ENCODE peak calls at places on chromosome 10, in ten cellular contexts. One of them, this sample, is unnamed.
A peak's percentile ranks its signal among the peaks of the same experiment; 100 is the strongest.

GRCh38 chr10:117905404-117905803 is 141.3 kb downstream of the RAB11FIP2 start:
- DNase-seq in occipital lobe: no peak
- DNase-seq in lung: no peak
- DNase-seq in brain microvascular endothelial cell: no peak
- DNase-seq in anterior cingulate cortex: no peak
- DNase-seq in psoas muscle: no peak
- DNase-seq in glomerular endothelial cell: no peak
- DNase-seq in retina: no peak
- DNase-seq in cardiac fibroblast: no peak
- DNase-seq in endothelial cell: no peak
- DNase-seq in this sample: no peak

GRCh38 chr10:21525367-21526183 is at the start of gene SKIDA1:
- DNase-seq in endothelial cell: peak; percentile 87
- DNase-seq in psoas muscle: peak; percentile 90
- DNase-seq in cardiac fibroblast: peak; percentile 95
- DNase-seq in occipital lobe: peak; percentile 70
- DNase-seq in retina: peak; percentile 97
- DNase-seq in anterior cingulate cortex: peak; percentile 56
- DNase-seq in brain microvascular endothelial cell: peak; percentile 84
- DNase-seq in glomerular endothelial cell: no peak
- DNase-seq in lung: peak; percentile 84
- DNase-seq in this sample: peak; percentile 62

GRCh38 chr10:22251751-22252285 is 34.0 kb upstream of the EBLN1 start:
- DNase-seq in psoas muscle: peak; percentile 63
- DNase-seq in cardiac fibroblast: peak; percentile 65
- DNase-seq in occipital lobe: peak; percentile 58
- DNase-seq in endothelial cell: peak; percentile 44
- DNase-seq in anterior cingulate cortex: peak; percentile 19
- DNase-seq in glomerular endothelial cell: no peak
- DNase-seq in brain microvascular endothelial cell: no peak
- DNase-seq in lung: peak; percentile 68
- DNase-seq in retina: peak; percentile 92
- DNase-seq in this sample: no peak

GRCh38 chr10:49323171-49323895 is 24.4 kb downstream of the C10orf71 start:
- DNase-seq in brain microvascular endothelial cell: no peak
- DNase-seq in anterior cingulate cortex: no peak
- DNase-seq in cardiac fibroblast: no peak
- DNase-seq in glomerular endothelial cell: no peak
- DNase-seq in psoas muscle: no peak
- DNase-seq in lung: no peak
- DNase-seq in endothelial cell: no peak
- DNase-seq in occipital lobe: no peak
- DNase-seq in retina: no peak
- DNase-seq in this sample: no peak

GRCh38 chr10:7192831-7193348 is 217.9 kb downstream of the SFMBT2 start:
- DNase-seq in endothelial cell: no peak
- DNase-seq in lung: no peak
- DNase-seq in psoas muscle: no peak
- DNase-seq in brain microvascular endothelial cell: no peak
- DNase-seq in cardiac fibroblast: no peak
- DNase-seq in retina: no peak
- DNase-seq in glomerular endothelial cell: no peak
- DNase-seq in occipital lobe: no peak
- DNase-seq in anterior cingulate cortex: no peak
- DNase-seq in this sample: no peak

GRCh38 chr10:62108768-62109430 is 159.7 kb downstream of the RTKN2 start:
- DNase-seq in brain microvascular endothelial cell: no peak
- DNase-seq in lung: no peak
- DNase-seq in psoas muscle: no peak
- DNase-seq in occipital lobe: no peak
- DNase-seq in endothelial cell: no peak
- DNase-seq in cardiac fibroblast: no peak
- DNase-seq in anterior cingulate cortex: no peak
- DNase-seq in retina: no peak
- DNase-seq in glomerular endothelial cell: no peak
- DNase-seq in this sample: no peak

GRCh38 chr10:119466655-119467054 is 75.9 kb downstream of the RGS10 start:
- DNase-seq in psoas muscle: no peak
- DNase-seq in occipital lobe: no peak
- DNase-seq in endothelial cell: no peak
- DNase-seq in cardiac fibroblast: no peak
- DNase-seq in brain microvascular endothelial cell: no peak
- DNase-seq in lung: no peak
- DNase-seq in anterior cingulate cortex: no peak
- DNase-seq in glomerular endothelial cell: no peak
- DNase-seq in retina: no peak
- DNase-seq in this sample: no peak

GRCh38 chr10:90125966-90126600 is 424.7 kb downstream of the KIF20B start:
- DNase-seq in anterior cingulate cortex: no peak
- DNase-seq in cardiac fibroblast: peak; percentile 93
- DNase-seq in brain microvascular endothelial cell: peak; percentile 34
- DNase-seq in occipital lobe: no peak
- DNase-seq in endothelial cell: no peak
- DNase-seq in psoas muscle: no peak
- DNase-seq in lung: no peak
- DNase-seq in glomerular endothelial cell: no peak
- DNase-seq in retina: no peak
- DNase-seq in this sample: no peak

GRCh38 chr10:118173326-118173725 is 126.6 kb upstream of the RAB11FIP2 start:
- DNase-seq in cardiac fibroblast: no peak
- DNase-seq in glomerular endothelial cell: no peak
- DNase-seq in endothelial cell: no peak
- DNase-seq in brain microvascular endothelial cell: no peak
- DNase-seq in anterior cingulate cortex: no peak
- DNase-seq in retina: no peak
- DNase-seq in lung: no peak
- DNase-seq in occipital lobe: no peak
- DNase-seq in psoas muscle: no peak
- DNase-seq in this sample: no peak

GRCh38 chr10:124542336-124542735 is 80.7 kb downstream of the LHPP start:
- DNase-seq in lung: no peak
- DNase-seq in cardiac fibroblast: no peak
- DNase-seq in anterior cingulate cortex: no peak
- DNase-seq in endothelial cell: no peak
- DNase-seq in occipital lobe: no peak
- DNase-seq in glomerular endothelial cell: no peak
- DNase-seq in psoas muscle: no peak
- DNase-seq in brain microvascular endothelial cell: no peak
- DNase-seq in retina: no peak
- DNase-seq in this sample: no peak

GRCh38 chr10:132363921-132364593 is 32.1 kb downstream of the LRRC27 start:
- DNase-seq in retina: no peak
- DNase-seq in glomerular endothelial cell: no peak
- DNase-seq in brain microvascular endothelial cell: no peak
- DNase-seq in psoas muscle: no peak
- DNase-seq in lung: no peak
- DNase-seq in occipital lobe: no peak
- DNase-seq in cardiac fibroblast: peak; percentile 42
- DNase-seq in anterior cingulate cortex: peak; percentile 69
- DNase-seq in endothelial cell: no peak
- DNase-seq in this sample: no peak

GRCh38 chr10:71659739-71660136 is 59.8 kb downstream of the C10orf105 start:
- DNase-seq in endothelial cell: no peak
- DNase-seq in retina: no peak
- DNase-seq in lung: no peak
- DNase-seq in brain microvascular endothelial cell: no peak
- DNase-seq in occipital lobe: no peak
- DNase-seq in glomerular endothelial cell: no peak
- DNase-seq in psoas muscle: no peak
- DNase-seq in cardiac fibroblast: no peak
- DNase-seq in anterior cingulate cortex: no peak
- DNase-seq in this sample: no peak

GRCh38 chr10:7546365-7546967 is 120.3 kb downstream of the ITIH5 start:
- DNase-seq in anterior cingulate cortex: no peak
- DNase-seq in endothelial cell: no peak
- DNase-seq in occipital lobe: no peak
- DNase-seq in glomerular endothelial cell: no peak
- DNase-seq in retina: no peak
- DNase-seq in psoas muscle: no peak
- DNase-seq in cardiac fibroblast: no peak
- DNase-seq in brain microvascular endothelial cell: no peak
- DNase-seq in lung: no peak
- DNase-seq in this sample: no peak

GRCh38 chr10:3780766-3781457 is 4.1 kb downstream of the KLF6 start:
- DNase-seq in glomerular endothelial cell: peak; percentile 23
- DNase-seq in retina: no peak
- DNase-seq in cardiac fibroblast: peak; percentile 48
- DNase-seq in anterior cingulate cortex: no peak
- DNase-seq in endothelial cell: no peak
- DNase-seq in brain microvascular endothelial cell: no peak
- DNase-seq in psoas muscle: no peak
- DNase-seq in lung: no peak
- DNase-seq in occipital lobe: no peak
- DNase-seq in this sample: no peak

GRCh38 chr10:82038587-82038986 is 163.6 kb downstream of the NRG3 start:
- DNase-seq in occipital lobe: no peak
- DNase-seq in cardiac fibroblast: no peak
- DNase-seq in lung: no peak
- DNase-seq in anterior cingulate cortex: no peak
- DNase-seq in retina: no peak
- DNase-seq in psoas muscle: no peak
- DNase-seq in glomerular endothelial cell: no peak
- DNase-seq in endothelial cell: no peak
- DNase-seq in brain microvascular endothelial cell: no peak
- DNase-seq in this sample: no peak

GRCh38 chr10:119817991-119818888 is 54.4 kb downstream of the MCMBP start:
- DNase-seq in brain microvascular endothelial cell: peak; percentile 48
- DNase-seq in glomerular endothelial cell: no peak
- DNase-seq in anterior cingulate cortex: peak; percentile 10
- DNase-seq in cardiac fibroblast: peak; percentile 65
- DNase-seq in retina: peak; percentile 93
- DNase-seq in endothelial cell: peak; percentile 94
- DNase-seq in lung: peak; percentile 45
- DNase-seq in psoas muscle: peak; percentile 67
- DNase-seq in occipital lobe: peak; percentile 38
- DNase-seq in this sample: no peak

GRCh38 chr10:110069502-110069982 is 61.8 kb downstream of the ADD3 start:
- DNase-seq in occipital lobe: no peak
- DNase-seq in anterior cingulate cortex: no peak
- DNase-seq in endothelial cell: no peak
- DNase-seq in psoas muscle: no peak
- DNase-seq in retina: peak; percentile 19
- DNase-seq in brain microvascular endothelial cell: no peak
- DNase-seq in glomerular endothelial cell: no peak
- DNase-seq in lung: no peak
- DNase-seq in cardiac fibroblast: no peak
- DNase-seq in this sample: no peak

GRCh38 chr10:1933215-1933614 is 195.9 kb upstream of the ADARB2 start:
- DNase-seq in glomerular endothelial cell: no peak
- DNase-seq in psoas muscle: no peak
- DNase-seq in endothelial cell: no peak
- DNase-seq in cardiac fibroblast: no peak
- DNase-seq in retina: no peak
- DNase-seq in brain microvascular endothelial cell: no peak
- DNase-seq in anterior cingulate cortex: no peak
- DNase-seq in occipital lobe: no peak
- DNase-seq in lung: no peak
- DNase-seq in this sample: no peak

GRCh38 chr10:30490289-30491000 is 56.5 kb downstream of the MAP3K8 start:
- DNase-seq in psoas muscle: no peak
- DNase-seq in glomerular endothelial cell: no peak
- DNase-seq in retina: no peak
- DNase-seq in occipital lobe: no peak
- DNase-seq in brain microvascular endothelial cell: no peak
- DNase-seq in anterior cingulate cortex: no peak
- DNase-seq in lung: no peak
- DNase-seq in endothelial cell: no peak
- DNase-seq in cardiac fibroblast: no peak
- DNase-seq in this sample: no peak

GRCh38 chr10:112958275-112958995 is 8.4 kb downstream of the TCF7L2 start:
- DNase-seq in brain microvascular endothelial cell: peak; percentile 59
- DNase-seq in endothelial cell: no peak
- DNase-seq in cardiac fibroblast: peak; percentile 88
- DNase-seq in occipital lobe: no peak
- DNase-seq in glomerular endothelial cell: no peak
- DNase-seq in lung: no peak
- DNase-seq in retina: no peak
- DNase-seq in anterior cingulate cortex: no peak
- DNase-seq in psoas muscle: no peak
- DNase-seq in this sample: no peak

GRCh38 chr10:103042129-103042528 is 124.0 kb downstream of the CNNM2 start:
- DNase-seq in cardiac fibroblast: no peak
- DNase-seq in occipital lobe: no peak
- DNase-seq in lung: no peak
- DNase-seq in retina: no peak
- DNase-seq in glomerular endothelial cell: no peak
- DNase-seq in brain microvascular endothelial cell: no peak
- DNase-seq in psoas muscle: no peak
- DNase-seq in anterior cingulate cortex: no peak
- DNase-seq in endothelial cell: no peak
- DNase-seq in this sample: no peak

GRCh38 chr10:24645784-24646183 is 77.9 kb downstream of the ARHGAP21 start:
- DNase-seq in psoas muscle: no peak
- DNase-seq in brain microvascular endothelial cell: no peak
- DNase-seq in anterior cingulate cortex: no peak
- DNase-seq in cardiac fibroblast: peak; percentile 23
- DNase-seq in endothelial cell: no peak
- DNase-seq in retina: no peak
- DNase-seq in glomerular endothelial cell: peak; percentile 31
- DNase-seq in lung: no peak
- DNase-seq in occipital lobe: no peak
- DNase-seq in this sample: no peak

GRCh38 chr10:96129387-96130325 is at the start of gene ZNF518A:
- DNase-seq in endothelial cell: peak; percentile 88
- DNase-seq in brain microvascular endothelial cell: peak; percentile 96
- DNase-seq in glomerular endothelial cell: peak; percentile 87
- DNase-seq in anterior cingulate cortex: peak; percentile 81
- DNase-seq in lung: peak; percentile 94
- DNase-seq in psoas muscle: peak; percentile 91
- DNase-seq in cardiac fibroblast: peak; percentile 99
- DNase-seq in retina: peak; percentile 99
- DNase-seq in occipital lobe: peak; percentile 90
- DNase-seq in this sample: peak; percentile 90